ENCODE peak calls at places on chromosomes 1 and 21, in seven cellular contexts. Y is GM12892, A is IMR-90, B is stomach, U is suprapubic skin, I is lower leg skin, H is erythroblast. V is an unnamed sample.

GRCh38 chr1:243475966-243476365 is 220.1 kb downstream of the SDCCAG8 start:
- DNase-seq in B (no peak), I (no peak), A (peak; percentile 64), U (no peak), Y (no peak), H (peak; percentile 4), V (no peak)

GRCh38 chr1:29956343-29957030 is 720.2 kb downstream of the PTPRU start:
- DNase-seq in B (no peak), Y (no peak), I (peak; percentile 59), A (no peak), H (no peak), U (peak; percentile 37), V (no peak)

GRCh38 chr1:152461544-152461943 is 47.5 kb upstream of the CRNN start:
- DNase-seq in B (peak; percentile 45), H (peak; percentile 68), I (peak; percentile 70), Y (no peak), A (peak; percentile 38), U (no peak), V (peak; percentile 18)

GRCh38 chr21:16588433-16588860 is 858.7 kb downstream of the USP25 start:
- DNase-seq in A (peak; percentile 84), Y (no peak), B (peak; percentile 31), H (peak; percentile 4), U (peak; percentile 84), I (peak; percentile 94), V (peak; percentile 57)

GRCh38 chr1:147292635-147293251 is 50.3 kb downstream of the CHD1L start:
- DNase-seq in I (no peak), H (no peak), U (no peak), Y (no peak), A (peak; percentile 99), B (no peak), V (peak; percentile 19)

GRCh38 chr1:95780836-95781235 is 546.8 kb downstream of the RWDD3 start:
- DNase-seq in Y (no peak), U (no peak), H (no peak), A (no peak), I (no peak), B (no peak), V (no peak)

GRCh38 chr1:220876511-220877347 is 2.5 kb upstream of the HLX start:
- DNase-seq in A (no peak), H (peak; percentile 56), B (no peak), U (no peak), Y (peak; percentile 14), I (no peak), V (no peak)

GRCh38 chr1:3548895-3549294 is 62.4 kb downstream of the MEGF6 start:
- DNase-seq in H (no peak), U (no peak), B (no peak), Y (no peak), I (no peak), A (no peak), V (no peak)

GRCh38 chr21:19368944-19369343 is 965.4 kb upstream of the TMPRSS15 start:
- DNase-seq in I (no peak), Y (no peak), H (no peak), U (no peak), A (no peak), B (no peak), V (no peak)

GRCh38 chr1:221334082-221334481 is 407.8 kb downstream of the DUSP10 start:
- DNase-seq in B (no peak), A (peak; percentile 10), U (no peak), Y (no peak), I (no peak), H (no peak), V (no peak)

GRCh38 chr1:115077286-115077983 is 11.9 kb downstream of the TSPAN2 start:
- DNase-seq in Y (no peak), H (no peak), I (no peak), U (no peak), B (no peak), A (no peak), V (no peak)

GRCh38 chr1:93571623-93572310 is 109.9 kb downstream of the BCAR3 start:
- DNase-seq in U (no peak), A (no peak), B (no peak), I (no peak), Y (no peak), H (no peak), V (no peak)

GRCh38 chr1:1032428-1032827 is 12.5 kb downstream of the AGRN start:
- DNase-seq in U (no peak), Y (no peak), I (no peak), H (no peak), B (peak; percentile 61), A (no peak), V (no peak)

GRCh38 chr1:12544992-12545391 is 73.0 kb downstream of the DHRS3 start:
- DNase-seq in I (no peak), H (no peak), A (no peak), Y (no peak), B (no peak), U (no peak), V (no peak)

DNA sequence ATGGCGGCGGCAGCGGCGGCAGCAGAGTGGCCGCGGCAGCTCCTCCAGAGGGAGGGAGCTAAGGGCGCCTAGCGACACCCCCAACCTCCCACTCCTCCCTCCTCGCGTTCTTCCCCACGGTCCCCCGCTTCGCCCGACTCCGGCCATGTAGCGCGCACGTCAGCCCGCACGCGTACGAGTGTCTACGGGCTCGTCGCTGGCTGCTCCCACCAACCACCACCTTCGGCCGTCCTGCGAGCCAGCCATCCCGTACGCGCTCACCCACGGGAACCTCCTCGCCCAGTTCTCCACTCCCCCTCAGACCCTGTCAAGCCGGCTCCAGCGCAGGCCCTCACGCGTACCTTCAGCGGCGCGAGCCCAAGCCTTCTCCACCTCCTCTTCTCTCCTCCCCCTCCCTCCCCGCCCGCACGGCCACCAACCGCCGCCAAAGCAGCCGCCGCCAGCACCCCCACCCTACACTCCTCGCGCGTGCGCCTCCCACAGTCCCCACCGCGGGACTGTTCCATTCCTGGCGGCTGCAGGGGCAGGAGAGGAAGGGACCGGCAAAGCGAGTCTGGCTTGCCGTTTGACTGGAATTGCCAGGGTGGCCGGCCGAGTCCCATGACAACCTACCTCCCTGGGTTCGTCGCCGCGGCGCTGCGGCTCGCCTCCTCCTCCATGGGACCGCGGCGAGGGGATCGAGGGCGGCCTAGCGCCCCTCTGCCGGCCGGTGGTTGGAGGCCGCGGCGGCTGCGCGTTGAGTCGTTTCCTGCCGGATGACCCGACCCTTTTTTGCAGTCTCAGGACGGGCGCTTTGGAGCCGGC is at the start of the genes DAP3 and YY1AP1:
- DNase-seq in H (peak; percentile 94), Y (peak; percentile 89), A (peak; percentile 85), U (peak; percentile 95), B (peak; percentile 92), I (peak; percentile 98), V (peak; percentile 91)
- TF ChIP-seq POLR2A in H (peak; percentile 77), Y (peak; percentile 78), A (peak; percentile 46), U (no peak), B (peak; percentile 58), I (no peak), V (peak; percentile 83)

GRCh38 chr1:62613325-62613727 is 16.0 kb downstream of the ANGPTL3 start:
- DNase-seq in B (no peak), I (no peak), A (no peak), U (no peak), Y (no peak), H (no peak), V (no peak)

GRCh38 chr1:62608905-62609304 is 11.6 kb downstream of the ANGPTL3 start:
- DNase-seq in B (no peak), H (no peak), I (no peak), U (no peak), A (no peak), Y (no peak), V (no peak)

GRCh38 chr1:62613890-62614289 is 16.6 kb downstream of the ANGPTL3 start:
- DNase-seq in B (no peak), U (no peak), Y (no peak), A (peak; percentile 22), H (no peak), I (no peak), V (no peak)

GRCh38 chr1:62612770-62613169 is 15.4 kb downstream of the ANGPTL3 start:
- DNase-seq in U (no peak), Y (no peak), A (no peak), B (no peak), I (no peak), H (no peak), V (no peak)
- TF ChIP-seq POLR2A in U (no peak), Y (no peak), A (no peak), B (no peak), I (no peak), H (no peak), V (no peak)

GRCh38 chr1:37752583-37753471 is 12.1 kb downstream of the EPHA10 start:
- DNase-seq in I (peak; percentile 76), Y (peak; percentile 71), U (no peak), A (no peak), H (peak; percentile 22), B (peak; percentile 40), V (no peak)
- TF ChIP-seq POLR2A in I (no peak), Y (no peak), U (no peak), A (no peak), H (no peak), B (no peak), V (no peak)

GRCh38 chr1:43969746-43970466 is at the start of gene DPH2:
- DNase-seq in Y (peak; percentile 99), I (peak; percentile 100), B (peak; percentile 97), U (peak; percentile 99), A (peak; percentile 97), H (peak; percentile 97), V (peak; percentile 99)
- TF ChIP-seq POLR2A in Y (peak; percentile 64), I (no peak), B (no peak), U (no peak), A (no peak), H (peak; percentile 47), V (no peak)

GRCh38 chr1:232144696-232145230 is 485.2 kb downstream of the SIPA1L2 start:
- DNase-seq in Y (no peak), H (no peak), U (no peak), B (no peak), A (no peak), I (no peak), V (no peak)

GRCh38 chr1:232140419-232141166 is 489.3 kb downstream of the SIPA1L2 start:
- DNase-seq in B (no peak), U (no peak), Y (no peak), H (no peak), I (no peak), A (no peak), V (no peak)

GRCh38 chr1:232142403-232143314 is 487.3 kb downstream of the SIPA1L2 start:
- DNase-seq in I (no peak), H (no peak), A (peak; percentile 82), U (peak; percentile 80), B (no peak), Y (no peak), V (peak; percentile 34)

GRCh38 chr1:232145768-232146167 is 484.2 kb downstream of the SIPA1L2 start:
- DNase-seq in A (no peak), U (no peak), I (no peak), Y (no peak), B (no peak), H (no peak), V (no peak)

GRCh38 chr1:232143315-232143886 is 486.5 kb downstream of the SIPA1L2 start:
- DNase-seq in H (no peak), A (no peak), Y (no peak), I (no peak), U (no peak), B (no peak), V (no peak)
- TF ChIP-seq POLR2A in H (no peak), A (no peak), Y (no peak), I (no peak), U (no peak), B (no peak), V (no peak)